ENCODE peak calls at places on chromosomes 7 and 10, in eight cellular contexts. R, U, M, O, J, G, H and Z are unnamed samples.
A peak's percentile ranks its signal among the peaks of the same experiment; 100 is the strongest.

GRCh38 chr7:28626629-28627262 is 214.4 kb downstream of the CREB5 start:
- DNase-seq in R (no peak), U (no peak), M (peak; percentile 36), O (no peak), J (no peak), G (no peak), H (no peak), Z (no peak)

GRCh38 chr10:28314211-28314610 is 11.3 kb upstream of the MPP7 start:
- DNase-seq in R (no peak), U (no peak), M (no peak), O (no peak), J (no peak), G (no peak), H (no peak), Z (no peak)

GRCh38 chr10:311901-312665 is 176.8 kb downstream of the ZMYND11 start:
- DNase-seq in R (no peak), U (no peak), M (no peak), O (peak; percentile 35), J (peak; percentile 71), G (no peak), H (no peak), Z (peak; percentile 62)

GRCh38 chr10:44300666-44301649 is 83.9 kb downstream of the CXCL12 start:
- DNase-seq in R (peak; percentile 67), U (peak; percentile 44), M (peak; percentile 100), O (peak; percentile 95), J (no peak), G (no peak), H (no peak), Z (no peak)

GRCh38 chr7:148503900-148504487 is 86.6 kb upstream of the C7orf33 start:
- DNase-seq in R (no peak), U (no peak), M (peak; percentile 37), O (no peak), J (no peak), G (no peak), H (no peak), Z (no peak)

GRCh38 chr10:103692421-103693069 is 162.8 kb downstream of the SH3PXD2A start:
- DNase-seq in R (no peak), U (no peak), M (no peak), O (no peak), J (no peak), G (peak; percentile 47), H (no peak), Z (peak; percentile 53)

GRCh38 chr10:88879754-88880286 is at the start of gene STAMBPL1:
- DNase-seq in R (peak; percentile 61), U (peak; percentile 62), M (no peak), O (peak; percentile 45), J (peak; percentile 94), G (peak; percentile 77), H (peak; percentile 19), Z (peak; percentile 81)

GRCh38 chr7:98795741-98796493 is 73.9 kb downstream of the TMEM130 start:
- DNase-seq in R (no peak), U (no peak), M (no peak), O (no peak), J (no peak), G (no peak), H (no peak), Z (no peak)

GRCh38 chr7:21616796-21617436 is 74.1 kb downstream of the DNAH11 start:
- DNase-seq in R (no peak), U (no peak), M (peak; percentile 37), O (no peak), J (no peak), G (no peak), H (no peak), Z (no peak)

GRCh38 chr7:21617513-21617912 is 74.7 kb downstream of the DNAH11 start:
- DNase-seq in R (no peak), U (no peak), M (no peak), O (no peak), J (no peak), G (no peak), H (no peak), Z (no peak)

GRCh38 chr7:21617916-21618390 is 75.1 kb downstream of the DNAH11 start:
- DNase-seq in R (no peak), U (peak; percentile 42), M (peak; percentile 60), O (peak; percentile 62), J (no peak), G (peak; percentile 10), H (peak; percentile 75), Z (peak; percentile 18)

GRCh38 chr7:21620054-21620453 is 77.2 kb downstream of the DNAH11 start:
- DNase-seq in R (no peak), U (no peak), M (peak; percentile 0), O (no peak), J (no peak), G (no peak), H (no peak), Z (no peak)

GRCh38 chr7:21618706-21619105 is 75.9 kb downstream of the DNAH11 start:
- DNase-seq in R (no peak), U (no peak), M (no peak), O (no peak), J (no peak), G (no peak), H (no peak), Z (no peak)
- H3K27ac ChIP-seq in R (no peak overlapping the region), U (no peak overlapping the region), M (no peak overlapping the region), O (no peak overlapping the region), J (no peak overlapping the region), G (no peak overlapping the region), H (no peak overlapping the region), Z (no peak overlapping the region)

GRCh38 chr10:75211007-75211735 is 575 bp downstream of the VDAC2 start:
- DNase-seq in R (peak; percentile 42), U (no peak), M (peak; percentile 57), O (peak; percentile 36), J (no peak), G (peak; percentile 64), H (no peak), Z (peak; percentile 73)
- TF ChIP-seq POLR2A in R (no peak), U (no peak), M (peak; percentile 21), O (no peak), J (no peak), G (peak; percentile 11), H (no peak), Z (peak; percentile 55)

DNA sequence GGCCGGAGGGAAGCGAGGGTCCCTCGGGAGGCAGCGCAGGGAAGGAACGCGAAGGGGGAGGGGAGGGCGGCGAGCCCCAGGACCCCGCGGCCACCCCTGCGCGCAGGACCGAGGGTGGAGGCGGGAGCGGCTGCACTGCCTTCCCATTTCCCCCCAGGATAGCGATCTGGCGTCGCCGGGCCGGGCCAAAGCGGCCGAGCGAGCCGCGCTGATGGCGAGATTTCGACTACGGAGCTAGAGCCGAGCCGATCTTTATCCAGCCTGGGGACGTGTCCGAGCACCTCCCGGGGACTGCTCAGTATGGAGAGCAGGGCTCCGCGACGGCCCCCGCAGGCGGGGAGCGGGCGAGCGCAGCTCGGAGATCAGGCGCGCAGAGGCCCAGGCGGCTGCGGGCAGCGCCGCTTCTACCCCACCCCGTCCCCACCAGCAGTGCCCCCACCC is 590 bp upstream of the CRTAC1 start:
- DNase-seq in R (no peak), U (no peak), M (no peak), O (no peak), J (no peak), G (no peak), H (peak; percentile 15), Z (no peak)
- H3K4me3 ChIP-seq in R (peak overlapping the region; percentile 52), U (peak overlapping the region; percentile 53), M (no peak overlapping the region), O (no peak overlapping the region), J (no peak overlapping the region), G (peak overlapping the region; percentile 10), H (peak overlapping the region; percentile 29), Z (peak overlapping the region; percentile 38)

DNA sequence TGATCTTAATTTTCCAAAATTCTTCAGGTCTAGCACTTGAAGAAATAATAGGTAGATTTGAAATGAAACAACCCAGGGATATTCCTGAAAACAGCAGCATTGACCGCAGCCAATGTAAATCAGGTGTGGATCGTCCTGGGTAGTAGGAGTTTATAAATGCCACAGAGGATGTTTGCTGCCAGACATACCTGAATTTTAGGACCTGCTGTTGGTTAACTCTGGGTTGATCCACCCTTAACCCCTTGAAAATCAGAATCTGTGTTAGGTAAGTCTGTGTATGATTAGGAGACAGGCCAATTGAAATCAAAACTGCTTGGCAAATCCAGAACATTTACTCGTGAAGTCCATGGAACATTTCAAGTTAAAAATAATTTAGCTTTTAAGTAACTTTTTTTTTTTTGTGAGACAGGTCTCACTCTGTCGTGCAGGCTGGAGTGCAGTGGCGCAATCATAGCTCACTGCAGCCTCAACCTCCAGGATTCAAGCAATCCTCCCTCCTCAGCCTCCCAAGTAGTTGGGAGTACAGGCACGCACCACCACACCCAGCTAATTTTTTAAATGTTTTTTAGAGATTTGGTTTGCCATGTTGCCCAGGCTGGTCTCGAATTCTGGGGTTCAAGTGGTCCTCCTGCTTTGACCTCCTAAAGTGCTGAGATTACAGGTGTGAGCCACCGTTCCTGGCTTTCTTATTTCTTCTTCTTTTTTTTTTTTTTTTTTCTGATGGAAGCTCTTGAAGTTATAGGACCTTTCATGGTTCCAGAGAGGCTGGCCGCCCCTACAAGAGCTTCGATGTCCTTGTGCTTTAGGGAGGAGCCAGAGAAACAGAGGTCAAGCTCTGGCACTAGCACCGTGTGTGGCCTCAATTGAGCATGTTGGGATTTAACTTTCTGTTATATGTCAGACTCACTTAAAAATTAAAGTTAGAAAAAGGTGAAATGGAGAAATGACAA is 2.0 kb downstream of the POR start:
- DNase-seq in R (no peak), U (no peak), M (no peak), O (no peak), J (no peak), G (no peak), H (no peak), Z (no peak)
- H3K27ac ChIP-seq in R (no peak overlapping the region), U (no peak overlapping the region), M (no peak overlapping the region), O (peak overlapping the region; percentile 88), J (no peak overlapping the region), G (no peak overlapping the region), H (no peak overlapping the region), Z (no peak overlapping the region)

DNA sequence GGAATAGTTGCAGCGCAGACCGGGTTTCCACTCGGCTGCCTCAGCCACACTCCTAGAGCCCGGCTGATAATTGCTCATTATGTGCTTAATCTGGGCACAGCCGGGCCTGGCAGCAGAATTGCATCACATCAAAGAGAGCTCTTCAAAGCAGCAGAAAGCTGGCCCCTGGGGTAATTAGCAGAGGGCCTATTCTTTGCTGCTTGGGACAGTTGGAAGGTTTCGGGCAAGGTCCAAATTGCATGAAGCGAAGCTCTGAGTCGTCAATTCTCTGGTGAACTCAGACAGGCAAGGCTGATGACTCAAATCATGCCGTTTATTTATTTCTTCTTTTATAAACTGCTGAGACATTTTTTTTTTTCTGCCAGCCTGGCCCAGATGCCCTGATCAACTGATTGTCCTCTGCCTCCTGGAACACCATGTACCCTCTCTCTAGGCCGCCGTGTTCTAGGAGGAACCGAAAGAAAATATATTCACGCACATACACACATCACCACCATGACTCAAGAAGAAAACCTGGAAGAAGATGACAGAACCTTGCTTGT is 242.2 kb downstream of the RAB11FIP2 start:
- DNase-seq in R (no peak), U (no peak), M (no peak), O (no peak), J (no peak), G (no peak), H (peak; percentile 12), Z (peak; percentile 85)
- TF ChIP-seq POLR2A in R (no peak), U (no peak), M (no peak), O (no peak), J (no peak), G (no peak), H (no peak), Z (no peak)

DNA sequence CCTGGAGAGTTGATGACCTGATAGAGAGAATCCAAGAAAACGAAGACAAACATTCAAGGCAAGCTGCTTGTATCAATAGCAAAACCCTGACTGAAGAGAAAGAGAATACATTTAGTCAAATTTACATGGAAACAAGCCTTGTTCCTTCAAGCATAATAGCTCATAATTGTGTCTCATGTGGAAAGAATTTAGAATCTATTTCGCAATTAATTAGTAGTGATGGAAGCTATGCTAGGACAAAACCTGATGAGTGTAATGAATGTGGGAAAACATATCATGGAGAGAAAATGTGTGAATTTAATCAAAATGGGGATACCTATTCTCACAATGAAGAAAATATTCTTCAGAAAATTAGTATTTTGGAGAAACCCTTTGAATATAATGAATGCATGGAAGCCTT is 18.0 kb downstream of the RBAK start:
- DNase-seq in R (no peak), U (no peak), M (no peak), O (no peak), J (no peak), G (no peak), H (no peak), Z (no peak)
- H3K4me3 ChIP-seq in R (no peak overlapping the region), U (no peak overlapping the region), M (no peak overlapping the region), O (no peak overlapping the region), J (no peak overlapping the region), G (no peak overlapping the region), H (no peak overlapping the region), Z (no peak overlapping the region)